ENCODE peak calls at places on chromosome 1, in four cellular contexts. S is H1, X is mesenchymal stem cell, E is trophoblast cell. U is an unnamed sample.

GRCh38 chr1:177969109-177969508 is 749 bp downstream of the SEC16B start:
- DNase-seq in S (no peak), X (no peak), E (no peak), U (no peak)

GRCh38 chr1:241964550-241965241 is 7.1 kb downstream of the BECN2 start:
- DNase-seq in S (no peak), E (no peak), X (no peak), U (no peak)

GRCh38 chr1:171623651-171624331 is 1.7 kb downstream of the MYOCOS start:
- DNase-seq in X (no peak), S (no peak), E (no peak), U (no peak)

GRCh38 chr1:8889925-8890785 is 11.7 kb upstream of the ENO1 start:
- DNase-seq in E (no peak), X (peak; percentile 45), S (no peak), U (no peak)

GRCh38 chr1:11142618-11143391 is 43.1 kb upstream of the EXOSC10 start:
- DNase-seq in S (no peak), E (no peak), X (no peak), U (no peak)

GRCh38 chr1:227939791-227940771 is 7.7 kb downstream of the WNT9A start:
- DNase-seq in E (no peak), X (no peak), S (peak; percentile 40), U (no peak)

GRCh38 chr1:211378844-211379243 is 52.2 kb downstream of the TRAF5 start:
- DNase-seq in E (peak; percentile 14), S (no peak), X (peak; percentile 89), U (no peak)

GRCh38 chr1:101474039-101474665 is 237.3 kb downstream of the S1PR1 start:
- DNase-seq in X (peak; percentile 16), S (no peak), E (peak; percentile 2), U (peak; percentile 27)

GRCh38 chr1:157978547-157979403 is 14.7 kb upstream of the KIRREL1 start:
- DNase-seq in S (peak; percentile 83), X (no peak), E (no peak), U (no peak)

GRCh38 chr1:1024421-1025415 is 4.8 kb downstream of the AGRN start:
- DNase-seq in E (peak; percentile 37), X (no peak), S (no peak), U (no peak)

GRCh38 chr1:3789421-3790300 is 6.6 kb downstream of the LRRC47 start:
- DNase-seq in X (no peak), S (no peak), E (no peak), U (no peak)

GRCh38 chr1:152768847-152769533 is 6.0 kb upstream of the LCE1F start:
- DNase-seq in X (no peak), S (no peak), E (no peak), U (no peak)

GRCh38 chr1:110616587-110616986 is 10.4 kb upstream of the KCNA2 start:
- DNase-seq in E (no peak), S (no peak), X (no peak), U (no peak)

GRCh38 chr1:200206340-200206739 is 178.8 kb downstream of the NR5A2 start:
- DNase-seq in X (peak; percentile 30), S (no peak), E (no peak), U (no peak)

GRCh38 chr1:205449750-205450443 is 5.9 kb downstream of the BLACAT1 start:
- DNase-seq in S (peak; percentile 77), X (peak; percentile 18), E (no peak), U (no peak)

GRCh38 chr1:41383094-41383852 is 22.0 kb downstream of the FOXO6 start:
- DNase-seq in S (no peak), X (peak; percentile 80), E (no peak), U (no peak)

GRCh38 chr1:97247196-97247595 is 525.6 kb downstream of the PTBP2 start:
- DNase-seq in X (no peak), S (no peak), E (no peak), U (no peak)

GRCh38 chr1:158806909-158807601 is 24.1 kb upstream of the MNDA start:
- DNase-seq in S (no peak), E (no peak), X (peak; percentile 19), U (no peak)

GRCh38 chr1:117284408-117285215 is 73.9 kb upstream of the VTCN1 start:
- DNase-seq in X (peak; percentile 77), S (no peak), E (peak; percentile 23), U (peak; percentile 62)

GRCh38 chr1:245067257-245067656 is 87.5 kb upstream of the KIF26B start:
- DNase-seq in E (no peak), X (no peak), S (no peak), U (no peak)

GRCh38 chr1:100065183-100065968 is 67.4 kb downstream of the SASS6 start:
- DNase-seq in S (no peak), X (peak; percentile 43), E (no peak), U (no peak)

GRCh38 chr1:228082975-228083870 is 715 bp downstream of the ARF1 start:
- DNase-seq in E (no peak), S (no peak), X (peak; percentile 26), U (no peak)

GRCh38 chr1:8903908-8904650 is 25.6 kb upstream of the ENO1 start:
- DNase-seq in S (no peak), E (peak; percentile 80), X (peak; percentile 82), U (no peak)

GRCh38 chr1:2175681-2176454 is 18.7 kb downstream of the FAAP20 start:
- DNase-seq in S (no peak), E (no peak), X (no peak), U (no peak)

GRCh38 chr1:2175055-2175414 is 19.5 kb downstream of the FAAP20 start:
- DNase-seq in S (no peak), E (no peak), X (no peak), U (no peak)

GRCh38 chr1:2173546-2174347 is 20.8 kb downstream of the FAAP20 start:
- DNase-seq in X (no peak), S (peak; percentile 54), E (no peak), U (no peak)

GRCh38 chr1:2172551-2173146 is 21.9 kb downstream of the FAAP20 start:
- DNase-seq in E (no peak), X (no peak), S (no peak), U (no peak)

GRCh38 chr1:2174348-2175054 is 20.1 kb downstream of the FAAP20 start:
- DNase-seq in E (peak; percentile 46), X (peak; percentile 61), S (peak; percentile 86), U (peak; percentile 54)
- H3K4me3 ChIP-seq in E (no peak overlapping the region), X (peak overlapping the region; percentile 76), S (no peak overlapping the region), U (no peak overlapping the region)

GRCh38 chr1:89259283-89259971 is 13.2 kb downstream of the GBP5 start:
- DNase-seq in E (no peak), S (no peak), X (no peak), U (no peak)

GRCh38 chr1:89260042-89260441 is 12.6 kb downstream of the GBP5 start:
- DNase-seq in S (no peak), X (no peak), E (no peak), U (no peak)

GRCh38 chr1:89260575-89261275 is 11.9 kb downstream of the GBP5 start:
- DNase-seq in X (peak; percentile 72), S (no peak), E (no peak), U (no peak)

GRCh38 chr1:89261926-89262540 is 10.6 kb downstream of the GBP5 start:
- DNase-seq in X (peak; percentile 33), S (no peak), E (no peak), U (no peak)

GRCh38 chr1:89262643-89263042 is 10.0 kb downstream of the GBP5 start:
- DNase-seq in X (peak; percentile 86), E (peak; percentile 10), S (no peak), U (no peak)
- H2BK12ac ChIP-seq in X (no peak overlapping the region), E (no peak overlapping the region), S (no peak overlapping the region), U (no peak overlapping the region)

DNA sequence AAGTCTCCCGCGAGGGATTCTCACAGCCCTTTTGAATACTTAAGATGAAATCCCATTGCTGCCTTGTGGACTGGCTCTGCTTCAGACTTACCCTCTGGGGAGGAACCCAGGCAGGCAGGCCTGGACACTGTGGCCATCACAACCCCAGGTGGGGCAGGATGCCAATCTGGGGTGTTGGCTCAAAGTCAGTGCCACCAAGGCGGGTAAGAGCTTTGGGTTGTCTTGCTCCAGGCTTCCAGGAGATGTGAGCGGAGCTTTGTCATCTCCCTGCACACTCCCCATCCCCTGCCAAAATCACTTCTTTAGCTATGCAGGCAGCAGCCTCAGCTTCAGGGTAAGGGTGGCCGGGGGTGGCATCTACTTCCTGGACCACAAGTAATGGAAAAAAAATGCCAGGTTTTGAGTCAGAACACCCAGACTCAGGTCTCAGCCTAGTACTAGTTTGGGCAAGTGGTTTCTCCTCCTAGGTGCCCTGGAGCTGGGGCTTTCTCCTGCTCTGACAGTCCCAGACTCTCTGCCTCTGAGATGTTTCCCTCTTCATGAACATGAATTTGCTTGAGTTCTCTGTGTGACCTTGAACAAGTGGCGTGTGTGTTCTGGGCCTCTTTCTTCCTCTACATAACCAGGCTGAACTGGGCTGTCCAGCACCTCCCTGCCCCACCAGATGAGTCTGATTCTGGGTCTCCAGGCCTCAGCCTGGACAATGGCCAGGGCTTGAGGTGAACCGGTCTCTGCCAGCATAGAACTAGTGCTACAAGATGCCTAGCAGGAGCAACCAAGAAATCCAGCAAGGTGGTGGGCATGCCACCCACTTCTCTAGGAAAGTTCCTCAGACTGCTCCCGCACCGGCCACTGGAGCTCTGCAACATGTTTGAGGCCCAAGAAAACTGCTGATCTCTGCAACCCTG is 65.4 kb downstream of the VWA5B1 start:
- DNase-seq in X (no peak), S (no peak), E (no peak), U (no peak)
- H2AFZ ChIP-seq in X (no peak overlapping the region), S (no peak overlapping the region), E (no peak overlapping the region), U (no peak overlapping the region)

DNA sequence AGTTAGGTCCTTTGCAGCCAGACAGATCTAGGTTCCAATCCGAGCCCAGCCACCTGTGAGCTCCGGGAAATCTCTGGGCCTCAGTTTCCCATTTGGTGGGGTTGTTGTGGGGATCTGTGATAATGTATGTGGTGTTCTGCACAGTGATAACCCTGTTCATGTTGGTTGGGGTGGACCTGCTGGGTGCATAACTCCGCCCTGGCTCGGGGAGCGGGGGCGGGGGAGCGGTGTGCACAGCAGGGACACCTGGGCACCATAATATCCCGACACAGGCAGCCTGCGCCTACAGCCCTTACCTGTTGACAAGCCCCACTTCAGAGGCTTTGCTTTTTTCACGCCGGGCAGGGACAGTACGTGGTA is 48.0 kb upstream of the ACOT11 start:
- DNase-seq in X (no peak), S (no peak), E (no peak), U (no peak)
- H3K4me3 ChIP-seq in X (peak overlapping the region; percentile 65), S (peak overlapping the region; percentile 25), E (no peak overlapping the region), U (peak overlapping the region; percentile 72)

DNA sequence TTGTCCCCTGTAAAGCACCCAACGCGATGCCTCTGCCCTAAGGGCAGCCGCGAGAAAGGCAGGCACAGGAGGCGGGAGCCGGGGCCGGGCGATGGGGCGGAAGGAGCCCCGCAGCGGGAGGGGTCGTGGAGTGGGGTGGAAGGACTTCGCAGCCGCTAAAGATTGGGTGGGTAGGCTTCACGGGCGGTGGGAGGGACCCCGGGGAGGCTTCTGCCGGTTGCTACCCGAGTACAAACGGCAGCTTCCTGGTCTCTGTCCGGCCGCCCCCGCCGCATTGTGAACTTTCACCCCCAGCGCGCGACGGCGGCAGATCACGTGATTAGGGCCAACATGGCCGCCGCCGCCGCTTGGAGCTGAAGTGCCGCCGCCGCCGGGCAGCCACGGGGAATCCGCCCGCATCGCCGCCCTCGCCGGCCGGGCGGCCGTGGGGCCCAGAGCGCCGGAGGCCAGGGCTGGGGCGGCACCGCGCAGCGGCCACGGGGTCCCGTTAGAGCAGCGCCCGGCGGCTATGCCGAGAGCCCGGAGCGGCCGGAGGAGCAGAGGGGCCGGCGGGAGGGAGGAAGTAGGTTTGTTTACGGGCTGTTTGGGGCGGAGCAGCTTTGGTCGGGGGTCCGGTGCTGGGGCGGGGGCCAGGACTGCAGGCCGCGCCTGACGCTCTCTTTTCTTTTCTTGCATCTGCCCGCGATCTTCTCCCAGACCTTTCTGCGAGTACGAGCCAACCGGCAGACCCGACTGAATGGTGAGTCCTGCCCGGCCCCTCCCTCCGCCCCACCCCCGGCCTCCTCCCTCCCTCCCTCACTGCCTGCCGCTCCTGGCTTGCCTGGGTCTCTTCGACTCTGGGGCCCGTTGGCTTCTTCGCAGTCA is 42.4 kb downstream of the TMEM53 start:
- DNase-seq in X (peak; percentile 91), E (peak; percentile 85), S (peak; percentile 91), U (peak; percentile 80)
- H2BK12ac ChIP-seq in X (no peak overlapping the region), E (no peak overlapping the region), S (peak overlapping the region; percentile 50), U (no peak overlapping the region)

U was measured in neuronal stem cell.